ENCODE peak calls at places on chromosomes 7 and 10, in nine cellular contexts. V is cardiac muscle cell, Q is stomach, F is mucosa of descending colon, G is neural progenitor cell, K is endodermal cell, A is aorta, S is left ventricle myocardium inferior, C is body of pancreas. M is an unnamed sample.

GRCh38 chr10:93570383-93570782 is 3.9 kb downstream of the FFAR4 start:
- DNase-seq in F (no peak), S (no peak), C (no peak), K (no peak), A (no peak), Q (no peak), V (no peak), G (no peak), M (no peak)

GRCh38 chr7:142918901-142919300 is 14.6 kb downstream of the TRPV5 start:
- DNase-seq in G (no peak), Q (no peak), F (no peak), S (no peak), V (no peak), K (peak; percentile 17), C (no peak), A (no peak), M (no peak)

GRCh38 chr7:44982535-44982923 is 3.7 kb upstream of the MYO1G start:
- DNase-seq in V (no peak), K (no peak), C (no peak), S (no peak), A (peak; percentile 10), G (no peak), Q (no peak), F (no peak), M (no peak)

GRCh38 chr10:101291254-101292193 is 62.3 kb upstream of the LBX1 start:
- DNase-seq in Q (peak; percentile 40), C (peak; percentile 49), A (peak; percentile 87), F (no peak), G (peak; percentile 94), K (peak; percentile 95), S (peak; percentile 63), V (peak; percentile 92), M (no peak)

GRCh38 chr7:50622821-50623220 is 57.6 kb upstream of the DDC start:
- DNase-seq in C (no peak), S (no peak), G (no peak), K (no peak), A (no peak), V (no peak), F (no peak), Q (no peak), M (no peak)

GRCh38 chr10:6514844-6515780 is 65.0 kb downstream of the PRKCQ start:
- DNase-seq in G (no peak), F (no peak), K (no peak), A (no peak), Q (no peak), V (no peak), S (no peak), C (peak; percentile 19), M (no peak)

GRCh38 chr7:77479536-77480088 is 57.5 kb upstream of the PTPN12 start:
- DNase-seq in K (no peak), A (no peak), G (peak; percentile 4), V (no peak), C (no peak), S (no peak), Q (no peak), F (no peak), M (no peak)

GRCh38 chr7:150903627-150904026 is 51.3 kb downstream of the AOC1 start:
- DNase-seq in G (no peak), V (no peak), K (no peak), A (peak; percentile 91), F (peak; percentile 82), Q (peak; percentile 65), S (peak; percentile 82), C (peak; percentile 86), M (peak; percentile 75)

GRCh38 chr7:87517136-87517805 is 41.8 kb upstream of the ABCB4 start:
- DNase-seq in V (no peak), G (no peak), C (no peak), A (no peak), S (no peak), K (no peak), F (no peak), Q (no peak), M (no peak)

GRCh38 chr10:133235891-133236321 is 1.7 kb upstream of the VENTX start:
- DNase-seq in S (no peak), A (no peak), C (peak; percentile 22), G (no peak), Q (no peak), F (peak; percentile 47), V (no peak), K (peak; percentile 69), M (no peak)

GRCh38 chr10:133236411-133237240 is 1.0 kb upstream of the VENTX start:
- DNase-seq in K (peak; percentile 82), A (no peak), S (no peak), V (no peak), C (no peak), Q (no peak), F (peak; percentile 45), G (peak; percentile 47), M (no peak)

GRCh38 chr10:133235265-133235664 is 2.4 kb upstream of the VENTX start:
- DNase-seq in Q (no peak), A (no peak), K (peak; percentile 71), F (no peak), C (peak; percentile 32), G (no peak), V (no peak), S (no peak), M (peak; percentile 78)

GRCh38 chr10:133238066-133238804 is 580 bp downstream of the VENTX start:
- DNase-seq in S (no peak), Q (no peak), V (no peak), C (no peak), F (no peak), A (no peak), G (peak; percentile 53), K (no peak), M (no peak)

DNA sequence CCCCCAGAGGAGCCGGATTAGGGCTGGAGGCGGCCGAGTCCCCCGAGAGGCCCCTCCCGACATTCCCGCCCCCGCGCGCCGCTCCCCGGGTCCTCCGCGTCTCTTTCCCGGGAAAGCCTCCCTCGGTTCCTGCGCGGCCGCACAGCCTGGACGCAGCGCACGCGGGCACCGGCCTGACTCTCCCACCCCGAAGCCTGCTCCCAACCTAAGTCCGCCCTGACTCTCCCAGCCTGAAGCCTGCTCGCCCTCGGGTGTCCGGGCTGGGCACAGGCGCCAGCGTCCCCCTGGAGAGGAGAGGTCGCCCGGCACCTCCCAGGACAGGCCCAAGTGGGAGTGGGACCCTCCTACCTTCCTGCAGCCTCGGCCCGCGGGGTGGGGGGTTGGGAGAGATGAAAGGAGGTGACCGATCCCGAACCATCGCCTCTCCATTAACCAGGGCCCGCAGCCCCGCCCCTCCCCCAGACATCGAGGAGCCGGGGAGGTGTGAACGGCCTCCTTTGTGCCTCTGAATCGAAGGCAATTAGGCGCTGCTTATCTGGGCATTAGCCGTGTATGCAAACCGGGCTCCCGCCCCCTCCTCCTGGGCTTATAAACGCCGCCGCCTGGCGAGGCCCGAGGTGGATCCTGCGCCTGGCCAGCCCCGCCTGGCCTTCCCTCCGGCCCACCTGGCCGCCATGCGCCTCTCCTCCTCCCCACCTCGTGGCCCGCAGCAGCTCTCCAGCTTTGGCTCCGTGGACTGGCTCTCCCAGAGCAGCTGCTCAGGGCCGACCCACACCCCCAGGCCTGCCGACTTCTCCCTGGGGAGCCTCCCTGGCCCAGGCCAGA is at the start of gene VENTX:
- DNase-seq in K (peak; percentile 99), Q (no peak), C (no peak), G (peak; percentile 90), V (no peak), A (no peak), F (peak; percentile 43), S (no peak), M (no peak)
- H3K4me3 ChIP-seq in K (peak within 1 kb of the TSS; percentile 79), Q (peak within 1 kb of the TSS; percentile 27), C (no peak within 1 kb of the TSS), G (peak within 1 kb of the TSS; percentile 47), V (peak within 1 kb of the TSS; percentile 14), A (no peak within 1 kb of the TSS), F (no peak within 1 kb of the TSS), S (peak within 1 kb of the TSS; percentile 43), M (peak within 1 kb of the TSS; percentile 25)

GRCh38 chr7:127891854-127892438 is 139.3 kb downstream of the LRRC4 start:
- DNase-seq in K (no peak), V (no peak), Q (no peak), G (no peak), C (no peak), A (no peak), F (no peak), S (no peak), M (no peak)
- H3K4me1 ChIP-seq in K (peaks cover 22% of the 10 kb centered on the region), V (peaks cover 87% of the 10 kb centered on the region), Q (peaks cover 27% of the 10 kb centered on the region), G (peaks cover 32% of the 10 kb centered on the region), C (peaks cover 40% of the 10 kb centered on the region), A (no peaks in the 10 kb centered on the region), F (peaks cover 4% of the 10 kb centered on the region), S (peaks cover 46% of the 10 kb centered on the region), M (no peaks in the 10 kb centered on the region)

DNA sequence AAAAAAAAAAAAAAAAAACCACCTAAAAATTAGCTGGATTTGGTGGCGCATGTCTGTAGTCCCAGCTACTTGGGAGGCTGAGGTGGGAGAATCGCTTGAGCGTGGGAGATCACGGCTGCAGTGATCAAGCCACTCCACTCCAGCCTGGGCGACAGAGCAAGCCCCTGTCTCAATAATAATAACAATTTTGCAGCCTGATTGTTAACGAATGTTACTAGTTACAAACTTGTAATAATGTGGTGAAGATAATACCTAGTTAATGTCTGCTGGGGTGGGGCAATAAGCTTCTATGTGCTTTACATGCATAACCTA is 1.2 kb upstream of the ATAD1 start:
- DNase-seq in Q (no peak), S (no peak), F (no peak), G (no peak), A (no peak), V (no peak), K (no peak), C (no peak), M (no peak)
- H3K4me3 ChIP-seq in Q (no peak overlapping the region), S (no peak overlapping the region), F (no peak overlapping the region), G (no peak overlapping the region), A (no peak overlapping the region), V (no peak overlapping the region), K (peak overlapping the region; percentile 99), C (no peak overlapping the region), M (no peak overlapping the region)

GRCh38 chr7:7207876-7208275 is 25.5 kb downstream of the C1GALT1 start:
- DNase-seq in A (no peak), V (no peak), C (no peak), Q (no peak), G (no peak), K (no peak), F (no peak), S (no peak), M (no peak)
- H3K4me1 ChIP-seq in A (no peaks in the 10 kb centered on the region), V (no peaks in the 10 kb centered on the region), C (no peaks in the 10 kb centered on the region), Q (peaks cover 12% of the 10 kb centered on the region), G (peaks cover 31% of the 10 kb centered on the region), K (peaks cover 8% of the 10 kb centered on the region), F (no peaks in the 10 kb centered on the region), S (peaks cover 9% of the 10 kb centered on the region), M (no peaks in the 10 kb centered on the region)

GRCh38 chr7:5557920-5558401 is 134.3 kb upstream of the TNRC18 start:
- DNase-seq in V (peak; percentile 15), A (peak; percentile 88), C (peak; percentile 41), S (peak; percentile 85), G (no peak), Q (peak; percentile 73), K (no peak), F (peak; percentile 87), M (peak; percentile 89)
- H3K4me3 ChIP-seq in V (no peak overlapping the region), A (no peak overlapping the region), C (no peak overlapping the region), S (peak overlapping the region; percentile 80), G (no peak overlapping the region), Q (peak overlapping the region; percentile 25), K (no peak overlapping the region), F (no peak overlapping the region), M (peak overlapping the region; percentile 30)

M was measured in upper lobe of right lung.